ENCODE peak calls at places on chromosomes 16 and 17, in five cellular contexts. P, L, B, Z and Y are unnamed samples.

GRCh38 chr16:75377971-75378386 is 55.3 kb downstream of the CFDP1 start:
- DNase-seq in P (peak; percentile 63), L (peak; percentile 89), B (peak; percentile 74), Z (peak; percentile 98), Y (peak; percentile 97)

GRCh38 chr17:73007447-73007846 is 85.0 kb downstream of the SLC39A11 start:
- DNase-seq in P (no peak), L (no peak), B (no peak), Z (no peak), Y (no peak)

GRCh38 chr17:42120161-42121065 is 754 bp downstream of the KAT2A start:
- DNase-seq in P (no peak), L (peak; percentile 48), B (no peak), Z (no peak), Y (no peak)

GRCh38 chr16:20920091-20920490 is 19.5 kb downstream of the LYRM1 start:
- DNase-seq in P (no peak), L (no peak), B (no peak), Z (no peak), Y (no peak)

GRCh38 chr16:4767872-4768548 is 1.0 kb upstream of the ZNF500 start:
- DNase-seq in P (no peak), L (no peak), B (no peak), Z (peak; percentile 65), Y (no peak)

GRCh38 chr17:67434061-67434525 is 57.0 kb downstream of the PITPNC1 start:
- DNase-seq in P (no peak), L (no peak), B (no peak), Z (no peak), Y (no peak)

GRCh38 chr17:68600881-68601564 is at the start of gene FAM20A:
- DNase-seq in P (no peak), L (no peak), B (no peak), Z (no peak), Y (no peak)

GRCh38 chr17:57067781-57068180 is 17.3 kb upstream of the AKAP1 start:
- DNase-seq in P (no peak), L (no peak), B (no peak), Z (no peak), Y (no peak)

GRCh38 chr16:58049697-58050185 is 24.2 kb downstream of the MMP15 start:
- DNase-seq in P (no peak), L (no peak), B (no peak), Z (no peak), Y (no peak)

GRCh38 chr16:85104147-85104546 is 8.1 kb downstream of the CIBAR2 start:
- DNase-seq in P (no peak), L (no peak), B (no peak), Z (no peak), Y (no peak)

GRCh38 chr17:77963441-77963840 is 4.9 kb downstream of the TNRC6C start:
- DNase-seq in P (peak; percentile 80), L (no peak), B (no peak), Z (peak; percentile 59), Y (no peak)

GRCh38 chr16:74305978-74306784 is 9.6 kb downstream of the PSMD7 start:
- DNase-seq in P (no peak), L (no peak), B (no peak), Z (no peak), Y (no peak)

GRCh38 chr17:38922538-38923291 is 2.7 kb upstream of the LASP1NB start:
- DNase-seq in P (no peak), L (no peak), B (peak; percentile 30), Z (peak; percentile 15), Y (no peak)

GRCh38 chr17:77323413-77324171 is 182.8 kb downstream of the SEC14L1 start:
- DNase-seq in P (no peak), L (no peak), B (peak; percentile 25), Z (no peak), Y (no peak)

GRCh38 chr17:1715803-1716075 is 5.6 kb upstream of the TLCD2 start:
- DNase-seq in P (no peak), L (no peak), B (no peak), Z (no peak), Y (no peak)

GRCh38 chr17:11885051-11885450 is 112.2 kb downstream of the ZNF18 start:
- DNase-seq in P (no peak), L (no peak), B (no peak), Z (no peak), Y (no peak)

GRCh38 chr16:50856991-50857390 is 115.1 kb downstream of the CYLD start:
- DNase-seq in P (no peak), L (no peak), B (no peak), Z (no peak), Y (no peak)

GRCh38 chr16:24523569-24523968 is 15.8 kb upstream of the RBBP6 start:
- DNase-seq in P (no peak), L (peak; percentile 38), B (no peak), Z (no peak), Y (no peak)

GRCh38 chr17:70288540-70289290 is 119.4 kb downstream of the KCNJ2 start:
- DNase-seq in P (no peak), L (no peak), B (no peak), Z (peak; percentile 57), Y (no peak)

GRCh38 chr17:31579265-31579664 is 187.8 kb downstream of the RAB11FIP4 start:
- DNase-seq in P (no peak), L (peak; percentile 50), B (peak; percentile 87), Z (peak; percentile 76), Y (no peak)

GRCh38 chr16:79347176-79347715 is 253.3 kb downstream of the MAF start:
- DNase-seq in P (no peak), L (no peak), B (no peak), Z (no peak), Y (no peak)

GRCh38 chr17:60383379-60383778 is 8.6 kb downstream of the USP32 start:
- DNase-seq in P (no peak), L (no peak), B (no peak), Z (no peak), Y (no peak)

GRCh38 chr16:53717577-53717976 is 13.6 kb downstream of the FTO start:
- DNase-seq in P (no peak), L (no peak), B (no peak), Z (no peak), Y (no peak)

GRCh38 chr16:50500171-50500874 is 47.9 kb upstream of the NKD1 start:
- DNase-seq in P (no peak), L (no peak), B (no peak), Z (no peak), Y (no peak)

GRCh38 chr17:40548982-40549680 is 16.1 kb downstream of the CCR7 start:
- DNase-seq in P (peak; percentile 85), L (no peak), B (peak; percentile 66), Z (peak; percentile 44), Y (no peak)

GRCh38 chr16:57826706-57827625 is 24.7 kb upstream of the KIFC3 start:
- DNase-seq in P (no peak), L (no peak), B (no peak), Z (no peak), Y (no peak)

GRCh38 chr17:78129385-78130079 is 977 bp upstream of the TMC6 start:
- DNase-seq in P (no peak), L (no peak), B (no peak), Z (no peak), Y (no peak)

GRCh38 chr17:13537211-13537610 is 64.5 kb downstream of the HS3ST3A1 start:
- DNase-seq in P (no peak), L (no peak), B (no peak), Z (no peak), Y (no peak)

GRCh38 chr17:75773808-75774470 is 8.9 kb upstream of the GALK1 start:
- DNase-seq in P (no peak), L (no peak), B (no peak), Z (no peak), Y (no peak)
- TF ChIP-seq CTCF in P (no peak), L (no peak), B (peak; percentile 39), Z (peak; percentile 18), Y (no peak)

DNA sequence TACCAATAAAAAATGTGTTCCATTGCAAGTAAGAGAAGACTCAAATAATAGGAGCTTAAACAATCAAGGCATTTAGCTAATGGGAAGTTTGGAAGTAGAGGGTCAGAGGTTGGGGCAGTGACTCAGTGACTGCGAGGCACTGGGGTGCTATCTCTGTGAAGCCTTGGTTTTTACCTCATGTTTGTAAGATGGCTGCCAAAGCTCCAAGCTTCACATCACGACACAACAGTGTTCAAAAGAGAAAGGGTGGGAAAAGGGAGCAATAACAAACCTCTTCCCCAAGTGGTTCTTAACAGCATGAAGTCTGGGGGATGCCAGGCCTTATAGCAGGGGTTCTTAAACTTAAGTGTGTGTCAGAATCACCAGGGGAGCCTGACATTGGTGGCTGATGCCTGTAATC is 26.6 kb upstream of the GPRC5B start:
- DNase-seq in P (no peak), L (no peak), B (no peak), Z (no peak), Y (no peak)
- H3K27ac ChIP-seq in P (no peak overlapping the region), L (no peak overlapping the region), B (no peak overlapping the region), Z (no peak overlapping the region), Y (no peak overlapping the region)

GRCh38 chr16:17343729-17344128 is 127.0 kb downstream of the XYLT1 start:
- DNase-seq in P (no peak), L (no peak), B (no peak), Z (no peak), Y (no peak)
- TF ChIP-seq CTCF in P (no peak), L (no peak), B (no peak), Z (no peak), Y (no peak)

DNA sequence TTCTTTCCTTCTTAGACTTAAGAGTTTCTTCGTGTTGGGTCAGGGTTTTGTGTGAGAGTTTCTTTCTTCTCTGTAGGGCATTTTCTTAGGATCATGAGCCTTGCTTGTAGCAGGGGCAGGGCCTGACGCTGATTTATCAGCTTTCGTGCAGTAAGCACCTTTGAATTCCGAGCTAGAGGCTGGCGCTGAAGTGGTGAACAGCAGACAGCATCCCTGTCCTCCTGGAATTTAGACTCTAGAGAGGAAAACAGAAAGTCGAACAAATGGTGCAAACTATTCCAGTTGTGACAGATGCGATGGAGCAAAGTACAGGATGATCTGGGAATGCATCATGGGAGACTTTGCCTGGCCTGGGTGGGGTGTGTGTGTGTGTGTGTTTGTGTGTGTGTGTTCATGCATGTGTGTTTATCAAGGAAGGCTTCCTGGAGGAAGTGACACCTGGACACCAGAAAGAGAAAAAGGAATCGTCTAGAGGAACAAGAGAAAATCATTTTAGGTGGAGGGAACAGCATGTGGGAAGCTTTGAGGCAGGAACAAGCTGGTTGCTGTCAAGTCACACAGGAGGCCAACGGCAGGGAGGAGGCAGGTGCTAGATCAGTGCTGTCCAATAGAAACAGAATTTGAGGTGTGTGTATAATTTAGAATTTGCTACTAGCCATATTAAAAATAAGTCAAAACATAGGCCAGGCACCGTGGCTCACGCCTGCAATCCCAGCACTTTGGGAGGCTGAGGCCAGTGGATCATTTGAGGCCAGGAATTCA is 60.2 kb downstream of the WWP2 start:
- DNase-seq in P (no peak), L (no peak), B (no peak), Z (no peak), Y (no peak)
- H3K27ac ChIP-seq in P (no peak overlapping the region), L (no peak overlapping the region), B (no peak overlapping the region), Z (no peak overlapping the region), Y (no peak overlapping the region)

DNA sequence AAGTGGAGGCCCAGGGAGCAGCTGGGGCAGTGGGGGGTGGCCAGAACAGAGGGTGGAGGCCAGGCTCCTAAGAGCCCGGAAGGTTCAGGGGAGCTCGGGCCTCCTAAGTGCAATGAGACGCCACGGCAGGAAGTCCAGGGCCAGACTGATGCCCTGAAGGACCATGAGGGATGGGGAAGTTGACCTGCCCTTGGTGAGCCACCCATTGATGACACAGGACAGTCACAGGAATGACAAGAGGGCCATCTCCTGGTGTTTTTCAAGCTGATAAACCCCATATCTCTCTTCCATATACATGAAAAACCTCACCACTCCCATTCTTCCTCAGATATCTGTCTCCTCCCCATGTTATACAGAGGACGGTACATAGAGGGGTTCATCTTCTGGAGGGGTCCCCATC is 5.8 kb upstream of the MRPL58 start:
- DNase-seq in P (no peak), L (no peak), B (peak; percentile 26), Z (no peak), Y (no peak)
- TF ChIP-seq CTCF in P (no peak), L (no peak), B (peak; percentile 24), Z (no peak), Y (peak; percentile 19)

GRCh38 chr17:5380491-5381135 is 38.8 kb downstream of the NUP88 start:
- DNase-seq in P (no peak), L (no peak), B (no peak), Z (no peak), Y (no peak)
- H3K27ac ChIP-seq in P (peak overlapping the region; percentile 33), L (no peak overlapping the region), B (no peak overlapping the region), Z (no peak overlapping the region), Y (no peak overlapping the region)